ENCODE peak calls at places on chromosomes 2 and 18, in eight cellular contexts. S, T, H, N, R, C, L and E are unnamed samples.

GRCh38 chr2:55168221-55169154 is 63.6 kb downstream of the CLHC1 start:
- DNase-seq in H (no peak), S (peak), T (no peak), L (no peak), R (peak), C (peak), N (peak), E (peak)

GRCh38 chr18:12637901-12638633 is 19.8 kb downstream of the SPIRE1 start:
- DNase-seq in R (no peak), L (no peak), H (no peak), S (no peak), T (no peak), C (no peak), N (no peak), E (no peak)

GRCh38 chr2:197259470-197259999 is 51.0 kb downstream of the ANKRD44 start:
- DNase-seq in H (no peak), S (no peak), R (no peak), N (no peak), T (no peak), L (no peak), C (no peak), E (no peak)

GRCh38 chr2:41400057-41400665 is 647.7 kb upstream of the PKDCC start:
- DNase-seq in S (no peak), L (no peak), C (no peak), R (no peak), H (no peak), N (peak), T (no peak), E (no peak)

GRCh38 chr2:176584333-176584732 is 315.1 kb downstream of the MTX2 start:
- DNase-seq in N (no peak), R (no peak), C (no peak), T (no peak), L (no peak), H (no peak), S (no peak), E (no peak)

GRCh38 chr2:230449901-230450467 is 34.0 kb downstream of the SP100 start:
- DNase-seq in L (no peak), S (no peak), T (no peak), H (no peak), N (no peak), R (no peak), C (no peak), E (no peak)

GRCh38 chr2:181041661-181042060 is 61.3 kb downstream of the UBE2E3 start:
- DNase-seq in C (no peak), S (no peak), L (no peak), H (no peak), R (no peak), T (no peak), N (no peak), E (no peak)

GRCh38 chr2:38116762-38117161 is 40.8 kb upstream of the CYP1B1 start:
- DNase-seq in S (no peak), R (no peak), H (no peak), L (no peak), N (no peak), C (no peak), T (no peak), E (no peak)

GRCh38 chr2:5315512-5315911 is 376.7 kb upstream of the SOX11 start:
- DNase-seq in L (no peak), C (no peak), S (no peak), H (no peak), R (no peak), T (no peak), N (no peak), E (no peak)

GRCh38 chr2:134198006-134198634 is 55.8 kb upstream of the MGAT5 start:
- DNase-seq in H (no peak), R (no peak), T (no peak), S (no peak), N (no peak), L (no peak), C (peak), E (no peak)

GRCh38 chr2:75200140-75200985 is 1.0 kb upstream of the TACR1 start:
- DNase-seq in T (no peak), C (peak), H (peak), L (peak), N (peak), S (peak), R (no peak), E (peak)

GRCh38 chr2:104702451-104702850 is 151.5 kb upstream of the POU3F3 start:
- DNase-seq in R (no peak), S (no peak), C (no peak), T (no peak), H (no peak), L (no peak), N (peak), E (no peak)

GRCh38 chr2:162065767-162066166 is 8.2 kb downstream of the DPP4 start:
- DNase-seq in N (no peak), R (no peak), C (no peak), S (no peak), T (no peak), H (no peak), L (no peak), E (no peak)

GRCh38 chr2:71671203-71671602 is 217.8 kb downstream of the DYSF start:
- DNase-seq in N (no peak), T (no peak), L (peak), R (no peak), C (no peak), S (no peak), H (no peak), E (no peak)

GRCh38 chr18:13219576-13219975 is 1.0 kb downstream of the LDLRAD4 start:
- DNase-seq in T (no peak), S (no peak), H (no peak), R (no peak), C (no peak), L (no peak), N (no peak), E (no peak)

GRCh38 chr2:135561925-135562324 is 30.6 kb downstream of the R3HDM1 start:
- DNase-seq in N (no peak), C (no peak), L (no peak), R (no peak), H (no peak), S (no peak), T (no peak), E (no peak)

GRCh38 chr2:135638825-135639224 is 102.8 kb upstream of the UBXN4 start:
- DNase-seq in C (no peak), R (no peak), S (no peak), N (peak), H (no peak), L (no peak), T (no peak), E (no peak)

GRCh38 chr2:68250652-68251186 is 1.6 kb downstream of the PPP3R1 start:
- DNase-seq in N (no peak), T (no peak), R (no peak), L (no peak), H (no peak), S (no peak), C (peak), E (no peak)

GRCh38 chr2:100628506-100628905 is 65.7 kb downstream of the PDCL3 start:
- DNase-seq in S (no peak), C (no peak), T (no peak), L (no peak), H (no peak), R (no peak), N (no peak), E (no peak)

DNA sequence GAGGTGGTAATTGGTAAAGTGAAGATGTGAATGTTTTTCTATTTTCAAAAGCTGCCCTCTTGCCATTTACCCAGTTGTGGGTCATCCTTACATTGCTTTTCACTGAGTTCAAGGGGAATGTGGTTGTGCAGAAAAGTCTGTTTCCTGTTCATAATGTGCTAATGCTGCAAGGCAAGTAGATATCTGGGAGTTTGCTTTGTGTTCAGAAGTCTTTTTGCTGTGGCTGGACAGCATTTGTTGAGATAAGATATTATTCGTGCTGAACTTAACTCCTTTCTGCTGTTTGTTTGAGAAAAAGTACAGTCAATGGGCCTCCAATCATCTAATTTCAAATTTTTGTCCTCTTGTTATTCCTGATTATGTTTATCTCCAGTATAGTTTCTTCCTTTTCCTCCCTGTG is 263.2 kb downstream of the LTBP1 start:
- DNase-seq in H (no peak), N (no peak), T (no peak), R (peak), S (no peak), L (no peak), C (no peak), E (no peak)
- TF ChIP-seq POLR2AphosphoS5 in H (no peak), N (no peak), T (no peak), R (no peak), S (no peak), L (no peak), C (no peak), E (no peak)

GRCh38 chr2:232876071-232876977 is 6.3 kb downstream of the SNORC start:
- DNase-seq in R (no peak), N (peak), C (peak), S (peak), L (no peak), T (no peak), H (peak), E (peak)
- TF ChIP-seq POLR2AphosphoS5 in R (no peak), N (no peak), C (no peak), S (no peak), L (peak), T (no peak), H (no peak), E (peak)

DNA sequence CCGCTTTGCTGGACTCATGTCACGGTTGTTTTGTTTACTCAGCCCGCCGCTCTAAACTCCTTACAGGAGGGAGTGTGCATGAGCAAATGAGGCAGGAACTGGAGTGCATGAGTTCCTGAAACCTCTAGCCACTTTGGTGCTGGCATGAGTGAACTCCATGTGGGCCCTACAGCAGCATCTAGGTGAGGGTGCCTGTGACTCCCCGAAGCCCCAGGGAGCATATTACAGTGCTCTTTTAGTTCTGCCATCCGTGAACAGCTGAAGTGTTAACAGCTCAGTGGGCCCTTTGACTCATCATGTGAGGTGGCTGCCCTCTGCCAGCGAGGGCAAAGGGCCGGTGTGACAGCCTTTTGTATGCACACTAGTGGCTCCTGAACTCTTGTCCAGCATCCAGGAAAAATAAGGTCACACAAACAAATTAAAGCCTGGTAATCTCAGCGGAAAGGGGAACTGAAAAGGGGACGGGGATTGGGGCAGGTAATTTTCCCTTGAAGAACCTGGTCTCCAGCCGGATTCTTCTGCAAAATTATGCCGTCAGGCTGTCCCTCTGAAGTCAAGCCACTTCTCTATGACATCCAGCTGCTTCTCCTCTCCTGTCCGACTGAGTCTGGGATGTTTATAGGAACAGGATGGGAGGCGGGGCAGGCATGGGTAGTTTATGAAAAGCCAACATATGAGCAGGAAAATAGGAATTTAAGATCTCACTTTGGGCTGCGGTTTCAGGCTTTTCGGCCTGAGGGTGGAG is 1668.6 kb downstream of the SUCLG1 start:
- DNase-seq in S (no peak), R (no peak), N (no peak), L (no peak), T (peak), C (no peak), H (no peak), E (no peak)
- TF ChIP-seq POLR2AphosphoS5 in S (no peak), R (no peak), N (no peak), L (no peak), T (peak), C (no peak), H (no peak), E (no peak)

GRCh38 chr2:27152796-27153464 is 4.1 kb downstream of the TCF23 start:
- DNase-seq in S (no peak), H (no peak), L (peak), C (no peak), R (no peak), T (no peak), N (no peak), E (peak)

GRCh38 chr2:27156739-27157475 is 8.1 kb downstream of the TCF23 start:
- DNase-seq in L (no peak), C (no peak), S (no peak), T (no peak), R (no peak), H (no peak), N (no peak), E (no peak)

GRCh38 chr2:27152102-27152795 is 3.4 kb downstream of the TCF23 start:
- DNase-seq in C (no peak), L (peak), S (no peak), T (no peak), H (no peak), N (peak), R (peak), E (no peak)

GRCh38 chr2:27154990-27155615 is 6.3 kb downstream of the TCF23 start:
- DNase-seq in T (no peak), S (no peak), H (no peak), C (no peak), L (no peak), R (no peak), N (no peak), E (no peak)

DNA sequence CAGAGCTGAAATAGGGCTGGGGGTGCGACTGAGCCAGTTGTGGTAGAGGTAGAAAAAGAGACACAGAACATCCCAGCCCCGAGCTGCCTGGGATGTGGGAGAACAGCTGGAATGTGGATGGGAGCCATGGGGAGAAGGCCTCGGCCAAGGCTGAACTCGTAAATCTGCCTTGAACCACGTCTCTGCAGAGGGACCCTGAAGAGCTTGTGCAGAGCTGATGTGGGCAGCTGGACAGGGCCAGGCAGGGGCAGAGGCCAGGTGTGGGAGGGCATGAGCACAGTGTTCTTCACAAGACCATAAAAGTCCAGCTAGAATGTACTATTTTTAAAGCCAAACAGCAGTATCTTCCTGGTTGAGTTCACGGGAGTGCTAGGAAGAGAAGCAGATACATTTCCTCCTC is 5.7 kb downstream of the TCF23 start:
- DNase-seq in S (no peak), L (no peak), R (no peak), H (no peak), T (no peak), C (no peak), N (no peak), E (no peak)
- TF ChIP-seq POLR2AphosphoS5 in S (no peak), L (no peak), R (no peak), H (no peak), T (no peak), C (no peak), N (no peak), E (no peak)

GRCh38 chr2:85888745-85889647 is at the start of gene ST3GAL5:
- DNase-seq in C (peak), R (peak), L (peak), S (peak), T (peak), H (peak), N (peak), E (peak)
- TF ChIP-seq POLR2AphosphoS5 in C (peak), R (no peak), L (peak), S (peak), T (no peak), H (peak), N (peak), E (peak)

GRCh38 chr2:28393115-28393836 is 618 bp downstream of the FOSL2 start:
- DNase-seq in C (peak), L (peak), R (peak), T (no peak), S (peak), H (peak), N (peak), E (peak)
- TF ChIP-seq POLR2AphosphoS5 in C (peak), L (peak), R (no peak), T (no peak), S (peak), H (peak), N (no peak), E (peak)

DNA sequence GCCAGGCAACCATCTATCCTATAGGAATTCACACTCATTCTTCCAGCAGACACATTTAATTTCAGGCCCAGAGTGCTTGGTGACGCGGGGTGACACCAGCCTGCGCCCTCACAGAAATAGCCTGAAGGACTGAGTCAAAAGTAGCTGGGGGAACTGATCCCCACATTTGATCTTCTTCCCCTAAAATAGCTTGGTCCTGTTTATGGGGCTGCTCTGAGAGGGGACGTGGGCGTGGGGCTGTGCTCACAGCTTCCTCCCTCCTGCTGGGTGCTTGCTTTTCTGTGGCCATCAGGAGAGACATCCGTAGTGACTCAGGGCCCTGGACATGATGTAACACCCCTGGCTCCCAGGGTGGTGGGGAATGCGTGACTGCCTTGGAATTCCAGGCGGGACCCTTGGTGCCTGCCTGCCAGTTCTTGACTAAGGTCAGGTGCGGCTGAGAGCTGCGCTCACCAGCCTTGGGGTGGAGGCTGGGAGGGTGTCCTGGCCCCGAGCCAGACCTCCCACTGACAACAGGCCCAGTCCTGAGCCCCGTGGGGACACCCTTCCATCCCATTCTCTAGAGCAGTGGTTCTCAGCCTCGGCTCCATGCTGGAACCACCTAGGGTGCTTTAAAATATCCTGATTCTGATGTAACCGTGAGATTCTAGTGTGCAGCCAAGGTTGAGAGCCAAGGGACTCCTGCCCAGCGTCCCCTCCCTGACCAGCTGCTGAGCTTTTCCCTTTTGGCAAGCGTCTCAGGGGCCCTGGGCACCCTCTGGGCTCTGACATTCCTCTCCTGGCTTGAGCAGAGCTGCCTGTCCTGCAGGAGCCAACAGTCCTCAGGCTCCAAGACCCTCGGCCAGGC is 47.4 kb upstream of the SMAD7 start:
- DNase-seq in N (peak), C (no peak), R (peak), H (no peak), S (peak), L (peak), T (peak), E (no peak)
- TF ChIP-seq POLR2AphosphoS5 in N (no peak), C (no peak), R (no peak), H (no peak), S (peak), L (no peak), T (no peak), E (peak)